ENCODE peak calls at places on chromosomes 7 and 10, in ten cellular contexts. A is ACHN, L is OCI-LY7, E is cardiac fibroblast, V is HFFc6, P is DMS153, K is Right ventricle myocardium superior, N is Right ventricle myocardium inferior, Y is stromal cell of bone marrow, B is AG20443. M is an unnamed sample.

GRCh38 chr10:97494863-97495506 is 3.2 kb downstream of the MMS19 start:
- DNase-seq in E (peak; percentile 56), L (peak; percentile 52), K (no peak), Y (no peak), A (no peak), B (no peak), N (no peak), V (no peak), P (no peak), M (no peak)

GRCh38 chr10:26738354-26738753 is 40.9 kb downstream of the PDSS1 start:
- DNase-seq in N (no peak), E (no peak), Y (no peak), A (no peak), K (no peak), V (no peak), B (no peak), L (no peak), P (no peak), M (no peak)

GRCh38 chr7:98097042-98097645 is 9.5 kb upstream of the LMTK2 start:
- DNase-seq in L (peak; percentile 20), P (no peak), N (no peak), B (no peak), A (peak; percentile 28), K (no peak), Y (no peak), V (no peak), E (no peak), M (no peak)

GRCh38 chr7:67006966-67007365 is 10.3 kb downstream of the TYW1 start:
- DNase-seq in N (no peak), P (no peak), Y (no peak), V (no peak), B (no peak), A (no peak), E (no peak), K (no peak), L (no peak), M (no peak)

GRCh38 chr10:27679996-27680395 is 65.6 kb downstream of the MKX start:
- DNase-seq in E (no peak), L (no peak), B (peak; percentile 21), A (no peak), Y (no peak), K (no peak), V (no peak), N (no peak), P (no peak), M (no peak)

GRCh38 chr7:158263964-158264748 is 323.5 kb downstream of the PTPRN2 start:
- DNase-seq in L (no peak), K (no peak), B (no peak), N (no peak), V (no peak), E (no peak), Y (no peak), A (no peak), P (no peak), M (no peak)

GRCh38 chr7:32070406-32071360 is at the start of gene PDE1C:
- DNase-seq in P (no peak), V (no peak), Y (no peak), K (peak; percentile 82), A (no peak), B (peak; percentile 48), N (peak; percentile 81), E (no peak), L (no peak), M (no peak)

GRCh38 chr10:49414496-49414895 is 18.6 kb upstream of the DRGX start:
- DNase-seq in A (no peak), Y (no peak), P (no peak), L (no peak), B (no peak), N (no peak), E (no peak), K (no peak), V (no peak), M (no peak)

GRCh38 chr7:21960922-21961321 is 15.2 kb upstream of the CDCA7L start:
- DNase-seq in L (no peak), E (peak; percentile 86), N (no peak), K (no peak), V (peak; percentile 79), P (no peak), B (peak; percentile 76), Y (peak; percentile 47), A (peak; percentile 74), M (no peak)